ENCODE peak calls at places on chromosomes 3 and 15, in eight cellular contexts. O, D, C, R, W, K, G and A are unnamed samples.

GRCh38 chr15:38876621-38877020 is 312.0 kb upstream of the RASGRP1 start:
- DNase-seq in K (no peak), G (no peak), W (no peak), D (no peak), C (no peak), O (no peak), R (no peak), A (no peak)

GRCh38 chr15:27418729-27419128 is 447.7 kb downstream of the GABRG3 start:
- DNase-seq in K (no peak), C (no peak), D (no peak), W (no peak), O (no peak), R (no peak), G (no peak), A (no peak)

GRCh38 chr3:108477511-108478147 is 32.8 kb downstream of the MYH15 start:
- DNase-seq in G (peak; percentile 20), C (peak; percentile 79), D (peak; percentile 13), R (no peak), K (peak; percentile 38), O (no peak), W (peak; percentile 46), A (peak; percentile 81)

GRCh38 chr15:98734472-98735284 is 86.3 kb downstream of the IGF1R start:
- DNase-seq in D (no peak), G (no peak), O (no peak), K (no peak), C (no peak), W (no peak), R (no peak), A (peak; percentile 15)

GRCh38 chr3:10366681-10367101 is 45.8 kb upstream of the SEC13 start:
- DNase-seq in O (no peak), C (no peak), D (peak; percentile 57), K (no peak), W (no peak), R (no peak), G (no peak), A (peak; percentile 41)

GRCh38 chr15:37885651-37886050 is 48.8 kb upstream of the TMCO5A start:
- DNase-seq in R (no peak), K (no peak), G (no peak), C (no peak), W (no peak), O (no peak), D (no peak), A (no peak)

GRCh38 chr3:190728574-190729246 is 133.8 kb downstream of the GMNC start:
- DNase-seq in G (no peak), W (no peak), C (no peak), R (no peak), K (peak; percentile 28), O (no peak), D (no peak), A (no peak)

GRCh38 chr3:4586381-4586780 is 93.2 kb downstream of the ITPR1 start:
- DNase-seq in D (no peak), R (no peak), O (no peak), K (no peak), W (peak; percentile 51), C (no peak), G (no peak), A (no peak)

GRCh38 chr3:111676177-111677021 is 81.3 kb upstream of the ZBED2 start:
- DNase-seq in C (peak; percentile 81), R (no peak), W (no peak), D (peak; percentile 22), K (no peak), G (no peak), O (no peak), A (no peak)

GRCh38 chr3:195072916-195073564 is 197.9 kb downstream of the XXYLT1 start:
- DNase-seq in W (no peak), G (peak; percentile 7), R (no peak), K (no peak), C (peak; percentile 4), O (peak; percentile 34), D (no peak), A (no peak)

GRCh38 chr15:28977377-28978010 is 91.7 kb downstream of the APBA2 start:
- DNase-seq in R (no peak), K (no peak), O (no peak), G (no peak), W (no peak), D (peak; percentile 96), C (no peak), A (no peak)

GRCh38 chr3:42012378-42012934 is 50.6 kb upstream of the ULK4 start:
- DNase-seq in G (no peak), R (no peak), K (no peak), W (no peak), C (no peak), D (no peak), O (no peak), A (no peak)

GRCh38 chr3:42014443-42014945 is 52.6 kb upstream of the ULK4 start:
- DNase-seq in C (peak; percentile 26), D (no peak), W (peak; percentile 56), G (no peak), R (no peak), O (no peak), K (peak; percentile 35), A (peak; percentile 50)

GRCh38 chr3:42013652-42014442 is 51.9 kb upstream of the ULK4 start:
- DNase-seq in W (peak; percentile 68), D (no peak), C (peak; percentile 55), R (no peak), K (peak; percentile 59), O (peak; percentile 77), G (peak; percentile 31), A (peak; percentile 67)

GRCh38 chr3:42012935-42013651 is 51.2 kb upstream of the ULK4 start:
- DNase-seq in G (peak; percentile 56), K (peak; percentile 86), D (peak; percentile 56), O (peak; percentile 85), R (peak; percentile 34), C (peak; percentile 86), W (peak; percentile 72), A (peak; percentile 83)

GRCh38 chr3:42014949-42015533 is 53.1 kb upstream of the ULK4 start:
- DNase-seq in O (peak; percentile 83), K (peak; percentile 49), D (no peak), W (peak; percentile 61), C (peak; percentile 55), G (peak; percentile 56), R (no peak), A (peak; percentile 24)
- TF ChIP-seq POLR2A in O (no peak), K (no peak), D (no peak), W (peak; percentile 31), C (no peak), G (no peak), R (no peak), A (no peak)

DNA sequence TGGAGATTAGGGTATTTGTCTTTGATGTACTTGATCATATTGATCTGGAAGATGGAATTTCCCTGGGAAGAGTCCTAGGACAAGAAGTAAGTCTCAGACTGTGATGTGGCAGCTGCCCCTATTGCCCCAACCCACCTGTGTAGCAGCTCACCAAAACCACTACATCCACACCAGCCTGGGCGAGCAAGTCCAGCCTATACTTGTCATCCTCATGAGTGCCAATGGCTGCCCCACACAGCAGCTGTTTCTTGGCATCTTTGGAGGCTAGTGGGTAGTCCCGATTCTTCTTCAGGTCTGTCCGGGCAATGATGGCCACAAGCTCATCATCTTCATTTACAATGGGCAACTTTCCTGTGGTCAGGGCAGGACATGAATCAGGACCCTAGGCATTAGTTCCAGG is 2.7 kb downstream of the IMPDH2 start:
- DNase-seq in W (no peak), R (no peak), G (no peak), D (no peak), K (no peak), C (no peak), O (no peak), A (no peak)
- TF ChIP-seq POLR2A in W (no peak), R (no peak), G (no peak), D (no peak), K (no peak), C (no peak), O (no peak), A (peak; percentile 31)

GRCh38 chr3:186786810-186787375 is 3.5 kb downstream of the EIF4A2 start:
- DNase-seq in K (no peak), W (no peak), C (no peak), R (no peak), G (no peak), O (no peak), D (no peak), A (peak; percentile 33)
- TF ChIP-seq POLR2A in K (no peak), W (no peak), C (no peak), R (no peak), G (no peak), O (no peak), D (no peak), A (no peak)

GRCh38 chr3:49723631-49724551 is at the start of gene GMPPB:
- DNase-seq in C (peak; percentile 98), R (peak; percentile 73), G (peak; percentile 95), K (peak; percentile 99), O (peak; percentile 98), D (peak; percentile 92), W (peak; percentile 99), A (peak; percentile 97)
- TF ChIP-seq POLR2A in C (peak; percentile 91), R (peak; percentile 73), G (peak; percentile 82), K (no peak), O (peak; percentile 41), D (peak; percentile 39), W (peak; percentile 80), A (peak; percentile 66)